ENCODE peak calls at places on chromosomes 2 and 18, in eight cellular contexts. W, H, N, S, F, B, M and R are unnamed samples. For H3K9me3, the result is how much of the 10 kb centered on the place peaks cover.

GRCh38 chr2:175844169-175844568 is 157.9 kb downstream of the LNPK start:
- DNase-seq in W (no peak), M (no peak), B (no peak), N (peak), H (peak), S (peak), F (no peak), R (peak)

GRCh38 chr18:58119819-58120218 is 75.8 kb downstream of the NEDD4L start:
- DNase-seq in F (no peak), S (no peak), H (no peak), M (no peak), W (no peak), N (no peak), B (no peak), R (no peak)

GRCh38 chr2:46988230-46988629 is 72.6 kb upstream of the MCFD2 start:
- DNase-seq in F (no peak), H (no peak), B (no peak), S (no peak), N (no peak), W (no peak), M (no peak), R (peak)

GRCh38 chr2:237227190-237227988 is 141.7 kb downstream of the COPS8 start:
- DNase-seq in B (no peak), S (peak), W (no peak), F (no peak), H (peak), M (no peak), N (peak), R (no peak)

GRCh38 chr18:63016270-63016669 is 300.9 kb downstream of the PHLPP1 start:
- DNase-seq in S (peak), M (peak), B (peak), F (peak), H (peak), W (peak), N (peak), R (peak)

GRCh38 chr2:5060956-5061355 is 631.2 kb upstream of the SOX11 start:
- DNase-seq in H (no peak), M (no peak), S (no peak), B (no peak), F (no peak), W (no peak), N (no peak), R (no peak)

GRCh38 chr18:304887-305529 is 37.2 kb upstream of the THOC1 start:
- DNase-seq in W (no peak), B (no peak), F (no peak), H (no peak), N (no peak), M (peak), S (no peak), R (no peak)

GRCh38 chr2:85213404-85213803 is 80.2 kb downstream of the TCF7L1 start:
- DNase-seq in S (no peak), W (no peak), M (no peak), B (no peak), F (no peak), H (no peak), N (no peak), R (peak)

GRCh38 chr18:379665-380356 is 112.0 kb upstream of the THOC1 start:
- DNase-seq in M (no peak), W (peak), N (no peak), H (peak), S (peak), B (no peak), F (no peak), R (no peak)

GRCh38 chr2:39568561-39569006 is 97.1 kb upstream of the TMEM178A start:
- DNase-seq in M (no peak), H (peak), W (no peak), N (no peak), F (no peak), B (no peak), S (peak), R (peak)

GRCh38 chr18:3903341-3903740 is 453.4 kb downstream of the TGIF1 start:
- DNase-seq in S (peak), M (no peak), N (no peak), B (no peak), W (no peak), H (peak), F (no peak), R (no peak)

GRCh38 chr18:74413811-74414210 is 43.3 kb downstream of the DIPK1C start:
- DNase-seq in F (no peak), M (no peak), H (no peak), W (no peak), B (no peak), N (no peak), S (no peak), R (no peak)

GRCh38 chr18:46497129-46497528 is 159.9 kb downstream of the LOXHD1 start:
- DNase-seq in B (no peak), M (peak), H (peak), W (no peak), S (peak), F (no peak), N (no peak), R (peak)

GRCh38 chr2:12127639-12128038 is 381.2 kb downstream of the LPIN1 start:
- DNase-seq in F (no peak), B (no peak), M (no peak), N (no peak), H (no peak), S (no peak), W (no peak), R (no peak)

GRCh38 chr2:24262571-24262970 is 87.7 kb downstream of the FAM228A start:
- DNase-seq in H (no peak), N (no peak), W (no peak), S (peak), F (no peak), M (no peak), B (no peak), R (no peak)

GRCh38 chr2:216863029-216863428 is 3.2 kb upstream of the TNP1 start:
- DNase-seq in N (no peak), H (no peak), B (no peak), S (no peak), W (no peak), F (no peak), M (no peak), R (no peak)

GRCh38 chr2:3379339-3379646 is 201 bp upstream of the TRAPPC12 start:
- DNase-seq in M (no peak), B (no peak), H (no peak), F (no peak), N (no peak), S (no peak), W (no peak), R (no peak)

GRCh38 chr2:46775722-46776121 is 139.9 kb downstream of the MCFD2 start:
- DNase-seq in B (no peak), S (no peak), N (no peak), W (no peak), F (no peak), M (no peak), H (no peak), R (no peak)

GRCh38 chr18:45528712-45529336 is 86.5 kb upstream of the SLC14A2 start:
- DNase-seq in M (no peak), H (no peak), S (peak), N (no peak), B (no peak), F (no peak), W (no peak), R (no peak)

GRCh38 chr2:8219631-8220393 is 462.0 kb upstream of the ID2 start:
- DNase-seq in M (no peak), W (no peak), F (no peak), S (no peak), B (no peak), H (no peak), N (no peak), R (no peak)

GRCh38 chr18:24342347-24342746 is 55.3 kb downstream of the OSBPL1A start:
- DNase-seq in M (no peak), H (no peak), S (peak), W (no peak), B (no peak), F (no peak), N (no peak), R (no peak)

GRCh38 chr2:38528008-38528442 is 74.7 kb downstream of the HNRNPLL start:
- DNase-seq in W (no peak), H (peak), N (no peak), S (peak), B (no peak), F (no peak), M (peak), R (peak)

GRCh38 chr18:58009166-58009565 is 34.9 kb upstream of the NEDD4L start:
- DNase-seq in H (no peak), N (no peak), B (no peak), M (no peak), S (no peak), F (no peak), W (no peak), R (no peak)

GRCh38 chr2:232416521-232417470 is 10.2 kb downstream of the ALPG start:
- DNase-seq in N (no peak), W (no peak), S (no peak), F (no peak), M (no peak), H (no peak), B (no peak), R (no peak)

GRCh38 chr2:38327580-38327979 is 49.5 kb downstream of the ATL2 start:
- DNase-seq in H (no peak), F (no peak), B (no peak), N (no peak), W (no peak), M (no peak), S (no peak), R (no peak)

GRCh38 chr2:119387381-119388129 is 20.8 kb downstream of the DBI start:
- DNase-seq in M (no peak), B (peak), N (no peak), F (peak), S (peak), H (peak), W (peak), R (no peak)

GRCh38 chr2:216006164-216006663 is 7.1 kb downstream of the MREG start:
- DNase-seq in W (no peak), S (no peak), N (no peak), B (no peak), F (peak), M (no peak), H (peak), R (no peak)

GRCh38 chr2:43220982-43221659 is 5.3 kb downstream of the ZFP36L2 start:
- DNase-seq in F (peak), S (peak), M (no peak), W (peak), N (no peak), B (peak), H (peak), R (peak)

GRCh38 chr2:239725551-239725890 is 299.6 kb downstream of the NDUFA10 start:
- DNase-seq in H (no peak), S (no peak), B (no peak), N (no peak), F (peak), M (no peak), W (peak), R (no peak)

GRCh38 chr2:216732334-216732733 is 37.0 kb upstream of the IGFBP5 start:
- DNase-seq in B (no peak), W (no peak), M (no peak), F (no peak), N (no peak), H (no peak), S (no peak), R (no peak)

GRCh38 chr2:31287681-31288080 is 53.7 kb downstream of the EHD3 start:
- DNase-seq in S (no peak), W (no peak), B (no peak), M (no peak), N (no peak), F (no peak), H (no peak), R (no peak)

GRCh38 chr2:237980751-237981150 is 13.9 kb downstream of the UBE2F start:
- DNase-seq in N (no peak), M (no peak), F (no peak), B (no peak), S (no peak), H (peak), W (no peak), R (no peak)

GRCh38 chr2:100785621-100786296 is 34.2 kb upstream of the NPAS2 start:
- DNase-seq in N (no peak), F (no peak), W (no peak), S (no peak), M (no peak), H (no peak), B (peak), R (no peak)

GRCh38 chr2:25512707-25513106 is 160.7 kb downstream of the DTNB start:
- DNase-seq in H (peak), M (no peak), N (no peak), B (peak), F (peak), S (no peak), W (no peak), R (no peak)

GRCh38 chr2:165601866-165602636 is 132.6 kb downstream of the CSRNP3 start:
- DNase-seq in W (no peak), H (peak), F (no peak), N (no peak), M (no peak), B (no peak), S (peak), R (no peak)

GRCh38 chr18:55244520-55244919 is 285.3 kb upstream of the CCDC68 start:
- DNase-seq in N (no peak), S (peak), H (no peak), W (no peak), F (no peak), M (no peak), B (no peak), R (peak)

GRCh38 chr18:8107426-8107825 is 501.8 kb upstream of the RAB12 start:
- DNase-seq in B (no peak), F (no peak), S (no peak), H (peak), W (no peak), M (no peak), N (no peak), R (no peak)

GRCh38 chr2:181822097-181822496 is 69.4 kb upstream of the ITPRID2 start:
- DNase-seq in B (no peak), S (no peak), W (no peak), F (no peak), H (no peak), N (no peak), M (no peak), R (no peak)

GRCh38 chr2:191202209-191202721 is 42.9 kb upstream of the MYO1B start:
- DNase-seq in W (no peak), S (peak), F (no peak), M (no peak), H (peak), N (no peak), B (no peak), R (no peak)

GRCh38 chr2:41706261-41706660 is 341.6 kb upstream of the PKDCC start:
- DNase-seq in N (no peak), S (no peak), F (no peak), B (no peak), W (no peak), H (no peak), M (no peak), R (no peak)

GRCh38 chr2:135664623-135665068 is 77.0 kb upstream of the UBXN4 start:
- DNase-seq in M (no peak), F (no peak), B (no peak), S (no peak), W (no peak), H (peak), N (no peak), R (no peak)
- H3K9me3 ChIP-seq in M (under half), F (under half), B (under half), S (under half), W (under half), H (under half), N (under half), R (under half)

GRCh38 chr2:154960802-154961583 is 262.5 kb downstream of the KCNJ3 start:
- DNase-seq in H (no peak), S (no peak), B (no peak), N (no peak), M (no peak), W (no peak), F (no peak), R (no peak)
- H3K9me3 ChIP-seq in H (under half), S (under half), B (under half), N (under half), M (under half), W (under half), F (under half), R (under half)

GRCh38 chr18:71130351-71130750 is 841.5 kb downstream of the SOCS6 start:
- DNase-seq in N (no peak), W (no peak), B (no peak), F (no peak), S (no peak), H (no peak), M (no peak), R (no peak)

GRCh38 chr18:71136487-71136886 is 847.6 kb downstream of the SOCS6 start:
- DNase-seq in F (no peak), H (no peak), N (no peak), M (no peak), W (no peak), B (no peak), S (no peak), R (no peak)

GRCh38 chr18:71134122-71134521 is 845.3 kb downstream of the SOCS6 start:
- DNase-seq in S (no peak), N (no peak), F (no peak), W (no peak), M (no peak), H (no peak), B (no peak), R (no peak)

GRCh38 chr18:71131918-71132317 is 843.1 kb downstream of the SOCS6 start:
- DNase-seq in H (no peak), N (no peak), M (no peak), S (no peak), F (no peak), B (no peak), W (no peak), R (no peak)
- H3K9me3 ChIP-seq in H (under half), N (under half), M (under half), S (under half), F (under half), B (under half), W (under half), R (under half)

GRCh38 chr2:870426-870825 is 80.2 kb upstream of the SNTG2 start:
- DNase-seq in M (no peak), S (no peak), N (no peak), B (no peak), W (no peak), H (no peak), F (no peak), R (no peak)
- H3K9me3 ChIP-seq in M (under half), S (under half), N (under half), B (under half), W (under half), H (under half), F (under half), R (under half)

GRCh38 chr2:196131949-196132925 is 39.1 kb downstream of the STK17B start:
- DNase-seq in B (no peak), F (no peak), S (peak), W (no peak), H (peak), N (no peak), M (no peak), R (peak)
- H3K9me3 ChIP-seq in B (under half), F (under half), S (under half), W (under half), H (under half), N (under half), M (under half), R (under half)

GRCh38 chr2:17398770-17399169 is 119.5 kb downstream of the RAD51AP2 start:
- DNase-seq in F (no peak), B (no peak), N (no peak), S (no peak), M (no peak), W (no peak), H (no peak), R (no peak)

GRCh38 chr2:17401096-17401495 is 117.1 kb downstream of the RAD51AP2 start:
- DNase-seq in S (no peak), N (no peak), B (no peak), M (no peak), F (no peak), W (no peak), H (no peak), R (no peak)
- H3K9me3 ChIP-seq in S (under half), N (under half), B (under half), M (under half), F (under half), W (under half), H (under half), R (under half)

GRCh38 chr18:76754381-76754780 is 68.0 kb upstream of the ZNF236 start:
- DNase-seq in H (no peak), F (no peak), N (no peak), W (no peak), B (no peak), M (no peak), S (peak), R (no peak)

GRCh38 chr18:76750269-76750668 is 72.1 kb upstream of the ZNF236 start:
- DNase-seq in N (no peak), H (no peak), S (no peak), W (no peak), M (no peak), B (no peak), F (no peak), R (no peak)

GRCh38 chr18:76751538-76751890 is 70.8 kb upstream of the ZNF236 start:
- DNase-seq in N (no peak), W (no peak), F (no peak), H (no peak), M (no peak), S (no peak), B (no peak), R (no peak)

GRCh38 chr18:76750886-76751537 is 71.3 kb upstream of the ZNF236 start:
- DNase-seq in N (no peak), H (no peak), M (no peak), F (no peak), W (no peak), B (no peak), S (no peak), R (no peak)

GRCh38 chr18:76752400-76752799 is 70.0 kb upstream of the ZNF236 start:
- DNase-seq in S (no peak), B (no peak), F (no peak), M (no peak), H (no peak), W (no peak), N (no peak), R (no peak)
- H3K9me3 ChIP-seq in S (under half), B (under half), F (under half), M (under half), H (under half), W (under half), N (under half), R (under half)

GRCh38 chr18:79069792-79070151 is 578 bp downstream of the ATP9B start:
- DNase-seq in N (no peak), B (no peak), F (no peak), S (no peak), H (no peak), W (no peak), M (no peak), R (no peak)

GRCh38 chr18:79070486-79070885 is 1.3 kb downstream of the ATP9B start:
- DNase-seq in W (no peak), N (no peak), M (no peak), S (peak), B (no peak), F (no peak), H (no peak), R (no peak)

GRCh38 chr18:79067611-79068010 is 1.6 kb upstream of the ATP9B start:
- DNase-seq in W (no peak), S (no peak), H (no peak), M (no peak), N (no peak), B (no peak), F (no peak), R (no peak)

GRCh38 chr18:79068299-79068945 is 772 bp upstream of the ATP9B start:
- DNase-seq in M (no peak), F (no peak), N (no peak), B (no peak), S (peak), H (peak), W (peak), R (no peak)

GRCh38 chr18:79068946-79069791 is at the start of gene ATP9B:
- DNase-seq in N (peak), S (peak), F (peak), M (peak), W (peak), B (peak), H (peak), R (peak)
- H3K9me3 ChIP-seq in N (under half), S (under half), F (under half), M (under half), W (under half), B (under half), H (under half), R (under half)